ENCODE peak calls at places on chromosomes 1 and 21, in ten cellular contexts. One of them, this sample, is unnamed.
A peak's percentile ranks its signal among the peaks of the same experiment; 100 is the strongest.

GRCh38 chr1:189405419-189405818 is 1072.2 kb downstream of the BRINP3 start:
- DNase-seq in stimulated activated CD8-positive, alpha-beta memory T cell treated with anti-CD3 and anti-CD28 coated beads, Interleukin-7, amount 100 ng/mL, for 1 hour: no peak
- DNase-seq in kidney tubule cell: no peak
- DNase-seq in NCI-H345: no peak
- DNase-seq in EL: no peak
- DNase-seq in left colon: no peak
- DNase-seq in stimulated activated CD4-positive, alpha-beta T cell treated with anti-CD3 and anti-CD28 coated beads, TNF-alpha, amount 100 ng/mL, for 48 hours: no peak
- DNase-seq in B cell: no peak
- DNase-seq in breast epithelium: no peak
- DNase-seq in ACHN: no peak
- DNase-seq in this sample: no peak

GRCh38 chr1:23118957-23119792 is 49.5 kb downstream of the LUZP1 start:
- DNase-seq in B cell: no peak
- DNase-seq in left colon: no peak
- DNase-seq in NCI-H345: no peak
- DNase-seq in stimulated activated CD4-positive, alpha-beta T cell treated with anti-CD3 and anti-CD28 coated beads, TNF-alpha, amount 100 ng/mL, for 48 hours: no peak
- DNase-seq in kidney tubule cell: no peak
- DNase-seq in ACHN: no peak
- DNase-seq in EL: no peak
- DNase-seq in breast epithelium: no peak
- DNase-seq in stimulated activated CD8-positive, alpha-beta memory T cell treated with anti-CD3 and anti-CD28 coated beads, Interleukin-7, amount 100 ng/mL, for 1 hour: no peak
- DNase-seq in this sample: no peak

GRCh38 chr1:62849031-62849430 is 65.1 kb downstream of the ATG4C start:
- DNase-seq in kidney tubule cell: no peak
- DNase-seq in breast epithelium: no peak
- DNase-seq in NCI-H345: no peak
- DNase-seq in stimulated activated CD8-positive, alpha-beta memory T cell treated with anti-CD3 and anti-CD28 coated beads, Interleukin-7, amount 100 ng/mL, for 1 hour: no peak
- DNase-seq in EL: no peak
- DNase-seq in stimulated activated CD4-positive, alpha-beta T cell treated with anti-CD3 and anti-CD28 coated beads, TNF-alpha, amount 100 ng/mL, for 48 hours: no peak
- DNase-seq in left colon: no peak
- DNase-seq in B cell: no peak
- DNase-seq in ACHN: no peak
- DNase-seq in this sample: no peak

GRCh38 chr1:3656450-3657095 is 4.3 kb downstream of the TP73 start:
- DNase-seq in ACHN: no peak
- DNase-seq in NCI-H345: no peak
- DNase-seq in kidney tubule cell: no peak
- DNase-seq in EL: no peak
- DNase-seq in breast epithelium: no peak
- DNase-seq in B cell: no peak
- DNase-seq in left colon: no peak
- DNase-seq in stimulated activated CD8-positive, alpha-beta memory T cell treated with anti-CD3 and anti-CD28 coated beads, Interleukin-7, amount 100 ng/mL, for 1 hour: no peak
- DNase-seq in stimulated activated CD4-positive, alpha-beta T cell treated with anti-CD3 and anti-CD28 coated beads, TNF-alpha, amount 100 ng/mL, for 48 hours: no peak
- DNase-seq in this sample: no peak

GRCh38 chr21:35232545-35233176 is 183.6 kb upstream of the RUNX1 start:
- DNase-seq in ACHN: peak; percentile 90
- DNase-seq in left colon: no peak
- DNase-seq in EL: peak; percentile 95
- DNase-seq in kidney tubule cell: peak; percentile 92
- DNase-seq in breast epithelium: no peak
- DNase-seq in NCI-H345: no peak
- DNase-seq in stimulated activated CD8-positive, alpha-beta memory T cell treated with anti-CD3 and anti-CD28 coated beads, Interleukin-7, amount 100 ng/mL, for 1 hour: no peak
- DNase-seq in stimulated activated CD4-positive, alpha-beta T cell treated with anti-CD3 and anti-CD28 coated beads, TNF-alpha, amount 100 ng/mL, for 48 hours: no peak
- DNase-seq in B cell: no peak
- DNase-seq in this sample: no peak

GRCh38 chr1:87196110-87196509 is 132.6 kb upstream of the LMO4 start:
- DNase-seq in stimulated activated CD8-positive, alpha-beta memory T cell treated with anti-CD3 and anti-CD28 coated beads, Interleukin-7, amount 100 ng/mL, for 1 hour: no peak
- DNase-seq in EL: no peak
- DNase-seq in NCI-H345: no peak
- DNase-seq in breast epithelium: no peak
- DNase-seq in kidney tubule cell: no peak
- DNase-seq in ACHN: no peak
- DNase-seq in left colon: no peak
- DNase-seq in stimulated activated CD4-positive, alpha-beta T cell treated with anti-CD3 and anti-CD28 coated beads, TNF-alpha, amount 100 ng/mL, for 48 hours: no peak
- DNase-seq in B cell: no peak
- DNase-seq in this sample: no peak

GRCh38 chr1:243213045-243213787 is 41.9 kb downstream of the CEP170 start:
- DNase-seq in breast epithelium: no peak
- DNase-seq in stimulated activated CD4-positive, alpha-beta T cell treated with anti-CD3 and anti-CD28 coated beads, TNF-alpha, amount 100 ng/mL, for 48 hours: no peak
- DNase-seq in B cell: no peak
- DNase-seq in stimulated activated CD8-positive, alpha-beta memory T cell treated with anti-CD3 and anti-CD28 coated beads, Interleukin-7, amount 100 ng/mL, for 1 hour: no peak
- DNase-seq in NCI-H345: no peak
- DNase-seq in kidney tubule cell: no peak
- DNase-seq in left colon: no peak
- DNase-seq in ACHN: peak; percentile 18
- DNase-seq in EL: peak; percentile 64
- DNase-seq in this sample: no peak

GRCh38 chr1:88557044-88557443 is 127.0 kb upstream of the PKN2 start:
- DNase-seq in B cell: no peak
- DNase-seq in stimulated activated CD8-positive, alpha-beta memory T cell treated with anti-CD3 and anti-CD28 coated beads, Interleukin-7, amount 100 ng/mL, for 1 hour: no peak
- DNase-seq in left colon: no peak
- DNase-seq in NCI-H345: no peak
- DNase-seq in ACHN: no peak
- DNase-seq in kidney tubule cell: no peak
- DNase-seq in EL: no peak
- DNase-seq in breast epithelium: no peak
- DNase-seq in stimulated activated CD4-positive, alpha-beta T cell treated with anti-CD3 and anti-CD28 coated beads, TNF-alpha, amount 100 ng/mL, for 48 hours: no peak
- DNase-seq in this sample: no peak

GRCh38 chr1:184567016-184567415 is 180.2 kb downstream of the C1orf21 start:
- DNase-seq in left colon: no peak
- DNase-seq in EL: peak; percentile 51
- DNase-seq in B cell: no peak
- DNase-seq in ACHN: no peak
- DNase-seq in stimulated activated CD4-positive, alpha-beta T cell treated with anti-CD3 and anti-CD28 coated beads, TNF-alpha, amount 100 ng/mL, for 48 hours: no peak
- DNase-seq in breast epithelium: no peak
- DNase-seq in stimulated activated CD8-positive, alpha-beta memory T cell treated with anti-CD3 and anti-CD28 coated beads, Interleukin-7, amount 100 ng/mL, for 1 hour: no peak
- DNase-seq in kidney tubule cell: peak; percentile 6
- DNase-seq in NCI-H345: no peak
- DNase-seq in this sample: no peak

GRCh38 chr1:202067188-202067977 is 55.3 kb upstream of the GPR37L1 start:
- DNase-seq in EL: no peak
- DNase-seq in kidney tubule cell: no peak
- DNase-seq in NCI-H345: no peak
- DNase-seq in ACHN: no peak
- DNase-seq in breast epithelium: no peak
- DNase-seq in B cell: no peak
- DNase-seq in left colon: no peak
- DNase-seq in stimulated activated CD8-positive, alpha-beta memory T cell treated with anti-CD3 and anti-CD28 coated beads, Interleukin-7, amount 100 ng/mL, for 1 hour: no peak
- DNase-seq in stimulated activated CD4-positive, alpha-beta T cell treated with anti-CD3 and anti-CD28 coated beads, TNF-alpha, amount 100 ng/mL, for 48 hours: no peak
- DNase-seq in this sample: no peak

GRCh38 chr1:111738436-111739221 is 566 bp downstream of the INKA2 start:
- DNase-seq in ACHN: peak; percentile 77
- DNase-seq in NCI-H345: peak; percentile 87
- DNase-seq in left colon: peak; percentile 68
- DNase-seq in B cell: peak; percentile 73
- DNase-seq in kidney tubule cell: peak; percentile 79
- DNase-seq in stimulated activated CD8-positive, alpha-beta memory T cell treated with anti-CD3 and anti-CD28 coated beads, Interleukin-7, amount 100 ng/mL, for 1 hour: no peak
- DNase-seq in stimulated activated CD4-positive, alpha-beta T cell treated with anti-CD3 and anti-CD28 coated beads, TNF-alpha, amount 100 ng/mL, for 48 hours: no peak
- DNase-seq in breast epithelium: peak; percentile 66
- DNase-seq in EL: peak; percentile 69
- DNase-seq in this sample: no peak